ENCODE peak calls at places on chromosomes 6 and 20, in four cellular contexts. One of them, this sample, is unnamed.
A peak's percentile ranks its signal among the peaks of the same experiment; 100 is the strongest.

GRCh38 chr6:1931817-1932216 is 313.6 kb downstream of the GMDS start:
- DNase-seq in adipocyte: no peak
- DNase-seq in ovary: no peak
- DNase-seq in vagina: no peak
- DNase-seq in this sample: no peak

GRCh38 chr20:61927826-61928541 is 137.7 kb downstream of the TAF4 start:
- DNase-seq in vagina: no peak
- DNase-seq in adipocyte: no peak
- DNase-seq in ovary: no peak
- DNase-seq in this sample: peak; percentile 85

GRCh38 chr6:31580807-31581437 is 1.3 kb downstream of the LTB start:
- DNase-seq in vagina: no peak
- DNase-seq in adipocyte: peak; percentile 93
- DNase-seq in ovary: peak; percentile 88
- DNase-seq in this sample: no peak

GRCh38 chr6:22099241-22099640 is 197.6 kb downstream of the PRL start:
- DNase-seq in adipocyte: no peak
- DNase-seq in ovary: no peak
- DNase-seq in vagina: no peak
- DNase-seq in this sample: no peak

GRCh38 chr20:12987261-12987660 is 21.5 kb upstream of the SPTLC3 start:
- DNase-seq in vagina: no peak
- DNase-seq in adipocyte: no peak
- DNase-seq in ovary: no peak
- DNase-seq in this sample: no peak

GRCh38 chr6:92681401-92681800 is 738.0 kb downstream of the EPHA7 start:
- DNase-seq in ovary: no peak
- DNase-seq in vagina: no peak
- DNase-seq in adipocyte: no peak
- DNase-seq in this sample: no peak

GRCh38 chr6:134938896-134939295 is 11.0 kb downstream of the ALDH8A1 start:
- DNase-seq in vagina: no peak
- DNase-seq in adipocyte: no peak
- DNase-seq in ovary: no peak
- DNase-seq in this sample: no peak

GRCh38 chr6:158068893-158069799 is 87.5 kb downstream of the SYNJ2 start:
- DNase-seq in adipocyte: peak; percentile 45
- DNase-seq in vagina: no peak
- DNase-seq in ovary: no peak
- DNase-seq in this sample: peak; percentile 90

GRCh38 chr6:75208564-75209431 is 2.9 kb upstream of the COL12A1 start:
- DNase-seq in vagina: no peak
- DNase-seq in ovary: peak; percentile 91
- DNase-seq in adipocyte: peak; percentile 95
- DNase-seq in this sample: peak; percentile 73

GRCh38 chr20:8043687-8044278 is 24.2 kb upstream of the TMX4 start:
- DNase-seq in ovary: no peak
- DNase-seq in adipocyte: peak; percentile 88
- DNase-seq in vagina: no peak
- DNase-seq in this sample: no peak

GRCh38 chr6:53134601-53135235 is 13.9 kb downstream of the GCM1 start:
- DNase-seq in adipocyte: no peak
- DNase-seq in ovary: no peak
- DNase-seq in vagina: no peak
- DNase-seq in this sample: no peak

GRCh38 chr20:4216142-4216735 is 200.9 kb upstream of the RNF24 start:
- DNase-seq in vagina: no peak
- DNase-seq in adipocyte: peak; percentile 33
- DNase-seq in ovary: no peak
- DNase-seq in this sample: no peak

GRCh38 chr6:84027340-84028183 is 6.0 kb upstream of the MRAP2 start:
- DNase-seq in adipocyte: peak; percentile 90
- DNase-seq in vagina: no peak
- DNase-seq in ovary: no peak
- DNase-seq in this sample: peak; percentile 74

GRCh38 chr20:23652371-23652770 is 14.6 kb upstream of the CST3 start:
- DNase-seq in vagina: no peak
- DNase-seq in adipocyte: no peak
- DNase-seq in ovary: no peak
- DNase-seq in this sample: no peak

GRCh38 chr6:145189836-145190235 is 545.5 kb downstream of the EPM2A start:
- DNase-seq in vagina: no peak
- DNase-seq in ovary: no peak
- DNase-seq in adipocyte: no peak
- DNase-seq in this sample: no peak

GRCh38 chr6:782141-782540 is 89.2 kb upstream of the EXOC2 start:
- DNase-seq in adipocyte: no peak
- DNase-seq in vagina: no peak
- DNase-seq in ovary: no peak
- DNase-seq in this sample: no peak

GRCh38 chr20:56628015-56628872 is 862 bp upstream of the TFAP2C start:
- DNase-seq in adipocyte: no peak
- DNase-seq in vagina: no peak
- DNase-seq in ovary: no peak
- DNase-seq in this sample: no peak

GRCh38 chr6:90146024-90146423 is 150.6 kb downstream of the BACH2 start:
- DNase-seq in ovary: no peak
- DNase-seq in adipocyte: no peak
- DNase-seq in vagina: no peak
- DNase-seq in this sample: no peak

GRCh38 chr6:35044145-35044745 is 96.9 kb downstream of the TCP11 start:
- DNase-seq in ovary: no peak
- DNase-seq in adipocyte: no peak
- DNase-seq in vagina: no peak
- DNase-seq in this sample: no peak

GRCh38 chr6:73694711-73695411 is 1.1 kb upstream of the CD109 start:
- DNase-seq in ovary: no peak
- DNase-seq in vagina: no peak
- DNase-seq in adipocyte: peak; percentile 50
- DNase-seq in this sample: no peak

GRCh38 chr6:143872211-143872610 is 7.9 kb downstream of the ZC2HC1B start:
- DNase-seq in ovary: no peak
- DNase-seq in adipocyte: peak; percentile 38
- DNase-seq in vagina: no peak
- DNase-seq in this sample: no peak

GRCh38 chr6:53805725-53806124 is 10.9 kb downstream of the LRRC1 start:
- DNase-seq in adipocyte: no peak
- DNase-seq in vagina: no peak
- DNase-seq in ovary: no peak
- DNase-seq in this sample: no peak

GRCh38 chr20:46118481-46119020 is 437 bp downstream of the CD40 start:
- DNase-seq in adipocyte: no peak
- DNase-seq in ovary: peak; percentile 55
- DNase-seq in vagina: no peak
- DNase-seq in this sample: peak; percentile 88

GRCh38 chr6:111228094-111228493 is 140.8 kb downstream of the SLC16A10 start:
- DNase-seq in vagina: no peak
- DNase-seq in ovary: no peak
- DNase-seq in adipocyte: peak; percentile 32
- DNase-seq in this sample: no peak

GRCh38 chr6:13290335-13290734 is 38.0 kb downstream of the TBC1D7 start:
- DNase-seq in ovary: no peak
- DNase-seq in vagina: no peak
- DNase-seq in adipocyte: no peak
- DNase-seq in this sample: no peak

GRCh38 chr6:2918936-2919335 is 15.8 kb upstream of the SERPINB9 start:
- DNase-seq in ovary: no peak
- DNase-seq in vagina: no peak
- DNase-seq in adipocyte: no peak
- DNase-seq in this sample: no peak

GRCh38 chr6:39280247-39280731 is 33.9 kb downstream of the KCNK17 start:
- DNase-seq in vagina: no peak
- DNase-seq in adipocyte: no peak
- DNase-seq in ovary: no peak
- DNase-seq in this sample: no peak

GRCh38 chr6:31042801-31043200 is 32.5 kb downstream of the MUC22 start:
- DNase-seq in vagina: no peak
- DNase-seq in adipocyte: peak; percentile 86
- DNase-seq in ovary: peak; percentile 55
- DNase-seq in this sample: no peak

DNA sequence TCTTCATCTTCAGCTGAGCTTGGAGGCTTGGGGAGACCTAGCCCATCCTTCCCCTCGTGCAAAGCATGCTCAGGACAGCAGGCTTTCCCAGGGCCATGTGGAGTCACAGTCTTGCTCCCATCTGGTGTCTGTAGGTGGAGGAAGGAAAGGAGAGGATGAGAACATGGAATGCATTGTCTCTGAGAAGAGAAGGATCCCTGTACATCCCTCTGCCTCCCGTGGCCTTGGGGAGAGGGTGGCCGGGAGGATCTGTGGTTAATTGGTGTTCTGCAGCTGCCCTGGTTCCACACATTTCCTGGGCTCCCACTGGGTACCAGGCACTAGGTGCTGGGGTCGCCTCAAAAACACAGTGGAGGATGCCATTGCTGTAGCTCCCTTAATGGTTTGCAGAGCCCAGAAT is 134.5 kb downstream of the PHACTR3 start:
- DNase-seq in adipocyte: no peak
- DNase-seq in ovary: no peak
- DNase-seq in vagina: no peak
- DNase-seq in this sample: peak; percentile 64
- H3K9me3 ChIP-seq in adipocyte: no peaks in the 10 kb centered on the region
- H3K9me3 ChIP-seq in ovary: no peaks in the 10 kb centered on the region
- H3K9me3 ChIP-seq in vagina: no peaks in the 10 kb centered on the region
- H3K9me3 ChIP-seq in this sample: no peaks in the 10 kb centered on the region

GRCh38 chr20:51508780-51509179 is 33.7 kb downstream of the NFATC2 start:
- DNase-seq in adipocyte: no peak
- DNase-seq in ovary: no peak
- DNase-seq in vagina: no peak
- DNase-seq in this sample: no peak

GRCh38 chr20:51510961-51511360 is 31.6 kb downstream of the NFATC2 start:
- DNase-seq in ovary: no peak
- DNase-seq in vagina: no peak
- DNase-seq in adipocyte: peak; percentile 56
- DNase-seq in this sample: no peak

GRCh38 chr20:51509208-51509607 is 33.3 kb downstream of the NFATC2 start:
- DNase-seq in vagina: no peak
- DNase-seq in adipocyte: no peak
- DNase-seq in ovary: no peak
- DNase-seq in this sample: no peak

GRCh38 chr20:51511861-51512619 is 30.5 kb downstream of the NFATC2 start:
- DNase-seq in vagina: no peak
- DNase-seq in adipocyte: no peak
- DNase-seq in ovary: no peak
- DNase-seq in this sample: no peak

DNA sequence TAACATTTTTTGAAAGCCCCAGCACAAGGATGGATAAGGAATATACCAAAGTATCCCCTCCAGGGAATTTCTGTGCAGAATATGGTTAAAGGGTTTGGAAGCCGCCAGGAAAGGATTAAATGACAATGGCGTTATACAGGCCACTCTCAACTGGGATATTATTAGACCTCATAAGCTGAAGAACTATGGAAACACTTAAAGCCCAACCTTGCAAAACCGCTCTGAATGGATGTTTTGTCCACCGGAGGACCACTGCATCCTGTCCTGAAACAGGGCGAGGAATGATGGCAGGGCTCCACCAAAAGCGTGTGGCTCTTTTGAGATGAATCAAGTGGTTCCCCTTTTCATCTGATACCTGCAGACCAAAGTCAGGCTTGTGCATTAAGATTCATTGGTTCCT is 32.4 kb downstream of the NFATC2 start:
- DNase-seq in ovary: no peak
- DNase-seq in vagina: no peak
- DNase-seq in adipocyte: no peak
- DNase-seq in this sample: no peak
- H3K4me1 ChIP-seq in ovary: no peaks in the 10 kb centered on the region
- H3K4me1 ChIP-seq in vagina: no peaks in the 10 kb centered on the region
- H3K4me1 ChIP-seq in adipocyte: no peaks in the 10 kb centered on the region
- H3K4me1 ChIP-seq in this sample: no peaks in the 10 kb centered on the region

DNA sequence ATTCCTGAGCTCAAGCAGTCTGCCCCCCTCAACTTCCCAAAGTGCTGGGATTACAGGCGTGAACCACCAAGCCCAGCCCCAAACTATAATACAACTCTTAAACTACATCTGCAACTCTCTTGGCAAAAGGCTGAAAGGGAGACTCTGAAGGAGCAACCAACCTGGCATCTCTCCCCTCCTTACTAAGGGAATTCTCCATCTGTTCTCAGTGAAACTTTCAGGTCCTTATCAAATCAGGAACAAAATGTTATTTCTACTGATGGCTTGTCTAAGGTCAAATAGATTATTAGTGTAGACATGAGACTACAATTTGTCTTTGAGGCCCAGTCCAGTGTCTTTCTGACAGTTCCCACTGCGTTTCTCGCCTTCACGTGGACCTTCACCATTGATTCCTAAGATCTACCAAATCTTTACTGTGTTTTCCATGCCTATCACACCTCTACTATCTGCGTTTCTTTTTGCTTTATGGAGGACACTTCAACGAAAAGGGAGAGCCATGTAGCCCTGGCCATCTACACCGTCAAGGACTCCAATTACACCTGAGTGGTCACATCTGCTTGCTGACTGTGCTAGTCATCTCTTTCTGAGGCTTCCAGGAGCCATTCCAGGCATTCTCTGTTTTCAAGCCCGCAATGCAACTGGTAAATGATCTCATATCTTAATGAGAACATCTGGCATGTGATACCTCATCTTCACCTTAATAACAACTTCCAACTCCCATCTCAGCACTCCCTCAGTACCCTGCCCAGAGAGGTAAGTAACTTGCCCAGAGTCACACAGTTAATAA is 405.7 kb upstream of the CITED2 start:
- DNase-seq in adipocyte: no peak
- DNase-seq in ovary: no peak
- DNase-seq in vagina: no peak
- DNase-seq in this sample: no peak
- H3K9me3 ChIP-seq in adipocyte: peaks cover 23% of the 10 kb centered on the region
- H3K9me3 ChIP-seq in ovary: no peaks in the 10 kb centered on the region
- H3K9me3 ChIP-seq in vagina: no peaks in the 10 kb centered on the region
- H3K9me3 ChIP-seq in this sample: no peaks in the 10 kb centered on the region

DNA sequence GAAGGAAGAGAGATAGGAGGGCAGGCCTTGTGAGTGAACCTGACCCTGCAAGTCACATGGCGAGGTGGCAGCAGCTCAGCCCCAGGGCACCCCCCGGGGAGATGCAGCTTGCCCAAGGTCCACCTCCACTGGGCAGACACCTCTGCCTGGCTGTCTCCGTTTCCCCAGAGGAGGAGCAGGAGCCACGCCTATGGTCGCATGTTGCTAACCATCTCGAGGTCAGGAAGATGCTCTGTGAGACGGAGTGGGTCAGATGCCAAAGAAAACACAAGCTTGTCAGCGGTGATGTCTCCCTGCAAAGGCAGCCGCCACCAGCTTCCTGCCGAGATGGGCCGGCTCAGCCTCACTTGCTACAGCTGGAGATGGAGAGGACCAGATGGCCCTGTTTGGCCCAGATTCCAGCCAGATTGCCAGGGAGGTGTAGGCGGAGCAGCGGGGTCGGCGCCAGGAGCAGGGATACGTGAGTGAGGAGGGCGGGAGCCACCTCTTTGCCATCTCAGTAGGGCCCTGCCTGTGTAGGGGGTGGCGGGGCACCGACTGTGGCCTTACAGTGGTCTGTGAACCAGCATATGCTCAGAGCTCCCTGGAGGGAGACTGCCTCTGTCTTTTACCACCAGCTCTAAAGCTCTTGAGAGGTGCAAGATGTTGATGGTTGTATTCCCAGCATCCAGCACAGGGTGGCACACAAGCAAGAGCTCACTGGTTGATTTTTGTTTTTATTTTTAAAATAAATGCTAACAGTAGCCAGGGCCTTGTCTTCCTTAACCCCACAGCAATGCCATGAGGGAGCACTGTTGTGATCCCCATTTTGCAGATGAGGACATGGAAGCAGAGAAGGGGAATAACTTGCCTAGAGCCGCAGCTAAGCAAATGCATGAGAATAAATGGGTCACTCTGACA is 42.9 kb upstream of the FAM83D start:
- DNase-seq in adipocyte: no peak
- DNase-seq in ovary: no peak
- DNase-seq in vagina: no peak
- DNase-seq in this sample: peak; percentile 78
- H3K4me1 ChIP-seq in adipocyte: no peaks in the 10 kb centered on the region
- H3K4me1 ChIP-seq in ovary: no peaks in the 10 kb centered on the region
- H3K4me1 ChIP-seq in vagina: no peaks in the 10 kb centered on the region
- H3K4me1 ChIP-seq in this sample: no peaks in the 10 kb centered on the region